ENCODE peak calls at places on chromosomes 7 and 10, in four cellular contexts. R is HepG2, N is WTC11, Y is GM12878. I is an unnamed sample.
A peak's percentile ranks its signal among the peaks of the same experiment; 100 is the strongest.

GRCh38 chr7:152544481-152544927 is 108.7 kb upstream of the KMT2C start:
- DNase-seq in R (no peak), N (peak; percentile 45), Y (no peak), I (no peak)

GRCh38 chr7:44094365-44094764 is 9.8 kb upstream of the AEBP1 start:
- DNase-seq in R (no peak), N (no peak), Y (no peak), I (no peak)

GRCh38 chr10:36489928-36490279 is 635.5 kb upstream of the ANKRD30A start:
- DNase-seq in R (no peak), N (no peak), Y (no peak), I (no peak)

GRCh38 chr7:18693401-18693800 is 197.9 kb downstream of the HDAC9 start:
- DNase-seq in R (no peak), N (no peak), Y (no peak), I (peak; percentile 2)

GRCh38 chr7:12802070-12802469 is 114.6 kb downstream of the ARL4A start:
- DNase-seq in R (no peak), N (no peak), Y (no peak), I (no peak)

GRCh38 chr10:104325436-104326430 is 12.5 kb downstream of the ITPRIP start:
- DNase-seq in R (no peak), N (no peak), Y (no peak), I (no peak)

GRCh38 chr7:141402277-141402996 is 148.8 kb upstream of the AGK start:
- DNase-seq in R (no peak), N (no peak), Y (no peak), I (no peak)

GRCh38 chr10:30413996-30414576 is 19.9 kb upstream of the MAP3K8 start:
- DNase-seq in R (peak; percentile 70), N (no peak), Y (no peak), I (peak; percentile 69)

GRCh38 chr7:130491841-130492518 is at the start of gene MEST:
- DNase-seq in R (no peak), N (peak; percentile 51), Y (no peak), I (no peak)

GRCh38 chr10:42969909-42970308 is 107.0 kb upstream of the RET start:
- DNase-seq in R (no peak), N (no peak), Y (no peak), I (no peak)

GRCh38 chr7:130273863-130274262 is 7.2 kb downstream of the CPA2 start:
- DNase-seq in R (no peak), N (no peak), Y (no peak), I (no peak)

GRCh38 chr10:23793577-23793976 is 354.7 kb downstream of the OTUD1 start:
- DNase-seq in R (no peak), N (no peak), Y (no peak), I (no peak)

GRCh38 chr7:114310344-114311118 is 104.1 kb upstream of the FOXP2 start:
- DNase-seq in R (no peak), N (no peak), Y (no peak), I (no peak)

GRCh38 chr10:78362406-78363022 is 328.9 kb downstream of the RPS24 start:
- DNase-seq in R (no peak), N (no peak), Y (no peak), I (no peak)

GRCh38 chr10:49164587-49165188 is 23.5 kb downstream of the TMEM273 start:
- DNase-seq in R (peak; percentile 28), N (peak; percentile 77), Y (no peak), I (peak; percentile 83)

GRCh38 chr10:44316187-44316921 is 68.5 kb downstream of the CXCL12 start:
- DNase-seq in R (no peak), N (peak; percentile 93), Y (no peak), I (peak; percentile 92)

GRCh38 chr10:31051703-31052102 is 20.0 kb upstream of the ZNF438 start:
- DNase-seq in R (no peak), N (no peak), Y (no peak), I (no peak)

GRCh38 chr7:42677751-42678231 is 234.1 kb downstream of the C7orf25 start:
- DNase-seq in R (no peak), N (no peak), Y (no peak), I (no peak)

GRCh38 chr7:105185290-105186010 is 171.4 kb downstream of the KMT2E start:
- DNase-seq in R (no peak), N (no peak), Y (no peak), I (no peak)

GRCh38 chr10:104351067-104351681 is 2.5 kb upstream of the CFAP58 start:
- DNase-seq in R (no peak), N (no peak), Y (no peak), I (no peak)

GRCh38 chr7:55205124-55205955 is 159.8 kb upstream of the LANCL2 start:
- DNase-seq in R (no peak), N (no peak), Y (no peak), I (no peak)

GRCh38 chr7:36734731-36735130 is 10.4 kb upstream of the AOAH start:
- DNase-seq in R (no peak), N (no peak), Y (no peak), I (no peak)

GRCh38 chr10:88028072-88028471 is 164.6 kb downstream of the PTEN start:
- DNase-seq in R (no peak), N (no peak), Y (no peak), I (no peak)

GRCh38 chr7:13069832-13070231 is 382.4 kb downstream of the ARL4A start:
- DNase-seq in R (no peak), N (no peak), Y (no peak), I (no peak)

GRCh38 chr7:112168915-112169314 is 37.3 kb downstream of the DOCK4 start:
- DNase-seq in R (no peak), N (no peak), Y (no peak), I (no peak)

GRCh38 chr7:20224005-20224404 is 6.8 kb upstream of the MACC1 start:
- DNase-seq in R (no peak), N (no peak), Y (no peak), I (no peak)

GRCh38 chr10:129816702-129817101 is 147.4 kb downstream of the EBF3 start:
- DNase-seq in R (no peak), N (no peak), Y (no peak), I (no peak)

DNA sequence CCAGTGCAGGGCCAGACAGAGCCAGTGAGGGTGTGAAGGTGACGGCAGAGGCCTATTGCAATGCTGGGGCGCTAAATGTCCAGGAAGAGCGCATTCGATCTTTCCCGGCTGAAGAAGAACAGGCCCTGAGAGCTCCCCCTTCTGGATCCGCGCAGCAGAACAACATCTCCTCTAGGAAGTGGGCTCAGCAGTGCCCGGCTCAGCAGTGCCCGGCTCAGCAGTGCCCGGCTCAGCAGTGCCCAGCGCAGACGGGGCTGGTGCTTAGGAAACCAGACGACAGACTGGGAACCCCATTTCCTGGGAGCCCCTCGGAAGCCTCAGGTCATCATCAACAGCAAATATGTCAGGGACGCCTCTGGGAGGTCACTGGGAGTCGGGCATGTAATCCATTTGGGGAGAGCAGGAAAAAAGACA is 4.7 kb upstream of the NOS3 start:
- DNase-seq in R (no peak), N (peak; percentile 83), Y (no peak), I (peak; percentile 80)
- TF ChIP-seq TCF7 in R (no peak), N (no peak), Y (no peak), I (peak; percentile 47)

GRCh38 chr10:132107211-132107946 is 41.6 kb downstream of the JAKMIP3 start:
- DNase-seq in R (no peak), N (no peak), Y (no peak), I (no peak)

GRCh38 chr10:132107947-132108877 is 42.5 kb downstream of the JAKMIP3 start:
- DNase-seq in R (no peak), N (no peak), Y (no peak), I (no peak)

GRCh38 chr10:132104471-132105301 is 38.9 kb downstream of the JAKMIP3 start:
- DNase-seq in R (no peak), N (no peak), Y (no peak), I (no peak)

GRCh38 chr10:132105302-132105995 is 39.7 kb downstream of the JAKMIP3 start:
- DNase-seq in R (no peak), N (no peak), Y (no peak), I (no peak)

GRCh38 chr10:132106431-132106830 is 40.7 kb downstream of the JAKMIP3 start:
- DNase-seq in R (no peak), N (no peak), Y (no peak), I (no peak)
- TF ChIP-seq NR2C2 in R (no peak), N (no peak), Y (no peak), I (no peak)

GRCh38 chr7:100676501-100677306 is 3.2 kb downstream of the GNB2 start:
- DNase-seq in R (no peak), N (no peak), Y (no peak), I (no peak)
- TF ChIP-seq TCF7 in R (no peak), N (no peak), Y (no peak), I (no peak)

GRCh38 chr10:121830101-121830500 is 97.7 kb downstream of the ATE1 start:
- DNase-seq in R (no peak), N (no peak), Y (no peak), I (no peak)
- TF ChIP-seq NR2C2 in R (no peak), N (no peak), Y (no peak), I (no peak)